ENCODE peak calls at places on chromosomes 1 and 21, in seven cellular contexts. R, O, K, W, C, U and P are unnamed samples.

GRCh38 chr21:33348728-33349127 is 24.0 kb downstream of the IFNAR1 start:
- DNase-seq in K (no peak), C (no peak), U (no peak), R (no peak), O (no peak), W (no peak), P (no peak)

GRCh38 chr1:97551113-97551512 is 369.7 kb downstream of the DPYD start:
- DNase-seq in C (no peak), K (no peak), U (no peak), R (no peak), O (no peak), W (no peak), P (no peak)

GRCh38 chr1:116544588-116545358 is 26.1 kb downstream of the CD58 start:
- DNase-seq in U (no peak), K (no peak), W (no peak), O (no peak), R (no peak), C (no peak), P (no peak)

GRCh38 chr1:227212164-227212563 is 106.1 kb downstream of the CDC42BPA start:
- DNase-seq in R (no peak), K (no peak), O (no peak), U (no peak), C (no peak), W (no peak), P (no peak)

GRCh38 chr1:178168535-178168934 is 74.6 kb downstream of the RASAL2 start:
- DNase-seq in U (no peak), R (no peak), C (no peak), O (no peak), K (no peak), W (no peak), P (no peak)

GRCh38 chr1:64598100-64598571 is 128.2 kb downstream of the CACHD1 start:
- DNase-seq in K (no peak), W (no peak), O (no peak), U (no peak), C (peak), R (no peak), P (peak)

GRCh38 chr1:47785561-47786271 is 211.5 kb downstream of the TRABD2B start:
- DNase-seq in W (no peak), K (no peak), O (peak), C (peak), U (no peak), R (peak), P (no peak)

GRCh38 chr1:8631163-8631562 is 186.3 kb downstream of the RERE start:
- DNase-seq in W (no peak), C (no peak), K (no peak), U (no peak), R (no peak), O (no peak), P (no peak)

GRCh38 chr1:93817819-93818569 is 61.0 kb downstream of the DNTTIP2 start:
- DNase-seq in K (peak), U (no peak), C (no peak), W (no peak), R (no peak), O (no peak), P (peak)

GRCh38 chr1:27602510-27603319 is 1.2 kb downstream of the AHDC1 start:
- DNase-seq in R (no peak), W (peak), U (peak), C (peak), O (peak), K (peak), P (peak)

GRCh38 chr1:2408859-2409276 is 3.5 kb downstream of the PEX10 start:
- DNase-seq in W (no peak), K (no peak), C (no peak), O (no peak), U (no peak), R (no peak), P (no peak)

DNA sequence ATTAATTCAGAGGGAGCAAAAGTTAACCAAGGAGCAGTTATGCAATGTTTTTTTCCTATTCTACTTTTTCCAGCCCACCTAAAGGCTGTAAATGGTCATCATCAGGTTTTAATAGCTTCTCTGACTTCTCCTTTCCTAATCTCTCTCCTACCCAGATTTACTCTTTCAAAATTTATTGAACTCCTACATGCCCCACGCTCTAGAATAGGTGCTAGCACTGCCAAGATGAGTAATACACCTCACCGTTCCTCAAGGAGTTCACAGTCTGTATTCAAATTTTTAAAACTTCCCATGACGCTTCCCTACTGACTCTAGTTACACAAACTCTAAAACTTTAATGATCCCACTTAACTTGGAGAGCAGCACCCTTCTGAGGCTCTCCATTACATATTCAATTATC is 51.7 kb downstream of the ALG14 start:
- DNase-seq in C (no peak), O (no peak), U (no peak), W (no peak), R (no peak), K (no peak), P (peak)
- H3K27ac ChIP-seq in C (no peak), O (peak), U (no peak), W (no peak), R (no peak), K (no peak), P (peak)

DNA sequence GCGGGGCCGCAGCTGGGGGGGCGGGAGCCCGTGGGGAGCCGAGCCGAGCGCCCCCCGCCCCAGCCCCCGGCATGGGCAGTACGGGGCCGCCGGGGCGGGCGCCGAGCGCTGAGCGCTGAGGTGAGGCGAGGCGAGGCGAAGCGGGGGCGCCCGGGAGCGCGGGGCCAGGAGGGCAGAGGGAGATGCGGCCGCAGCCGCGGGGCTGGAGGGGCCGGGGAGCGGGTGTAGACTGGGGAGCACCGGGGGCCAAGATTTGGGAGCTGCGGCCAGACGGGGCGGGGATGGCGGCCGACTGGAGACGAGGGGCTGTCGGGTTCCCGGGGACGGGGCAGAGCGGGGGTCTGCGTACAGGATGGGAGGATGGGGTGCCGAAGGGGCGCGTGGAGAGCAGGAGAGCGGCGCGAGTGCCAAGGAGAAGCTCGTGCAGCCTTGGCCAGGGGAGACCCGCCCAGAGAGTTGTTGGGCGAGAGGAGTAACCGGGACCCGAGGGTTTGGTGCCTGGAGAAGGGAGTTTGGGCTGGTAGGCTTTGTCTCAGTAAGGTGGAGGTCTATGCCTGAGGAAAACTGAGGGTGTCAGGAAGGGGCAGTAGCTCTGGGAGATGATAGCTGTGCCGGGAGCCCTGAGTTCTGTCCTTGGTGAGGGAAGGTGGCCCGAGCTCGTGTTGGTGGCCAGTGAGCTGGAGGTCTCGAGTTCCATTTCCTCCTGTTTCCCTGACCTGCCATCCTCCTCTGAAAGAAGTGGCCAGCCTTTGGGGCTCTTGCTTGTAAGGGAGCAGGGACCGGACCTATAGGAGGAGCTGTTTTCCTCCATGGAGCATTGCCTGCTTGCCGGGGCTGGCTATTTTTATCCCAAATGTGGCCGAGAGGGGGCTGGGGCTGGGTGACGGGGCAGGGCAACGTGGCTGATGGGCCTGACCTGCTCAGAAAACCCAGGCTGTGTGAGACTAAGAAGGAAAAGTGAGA is 539 bp downstream of the ATP8B2 start:
- DNase-seq in W (no peak), K (peak), C (no peak), U (peak), O (peak), R (peak), P (peak)
- H3K27ac ChIP-seq in W (peak), K (peak), C (peak), U (peak), O (peak), R (no peak), P (peak)

DNA sequence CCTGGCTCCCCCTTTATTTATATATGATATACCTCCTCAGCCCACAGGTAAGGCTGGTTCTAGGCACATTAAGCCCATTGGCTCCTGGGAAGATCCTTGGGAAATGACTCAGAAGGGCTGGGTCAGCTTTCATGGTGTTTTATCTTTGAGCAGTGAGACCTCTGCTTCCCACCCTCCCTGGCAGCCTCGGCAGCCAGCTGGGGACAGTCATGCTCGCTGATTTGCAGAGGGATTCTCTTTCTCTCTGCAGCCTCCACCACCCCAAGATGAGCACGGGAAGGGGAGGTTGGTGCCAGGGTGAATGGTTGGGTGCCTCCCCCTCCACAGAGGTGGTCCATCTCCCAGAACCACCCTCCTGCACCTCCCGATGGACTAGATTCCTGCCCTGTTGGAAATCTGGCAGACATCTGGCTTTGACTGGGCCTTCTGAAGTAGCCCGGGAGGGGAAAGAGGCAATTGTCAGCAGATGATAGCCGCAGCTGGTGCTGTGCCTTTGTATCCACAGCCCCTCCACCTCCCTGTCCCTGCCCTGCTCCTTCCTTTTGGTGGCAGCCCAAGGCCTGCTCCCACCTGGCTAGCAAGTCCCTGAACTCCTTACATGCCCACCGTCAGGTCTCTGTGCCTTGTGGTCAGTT is 24.7 kb downstream of the IER5 start:
- DNase-seq in U (peak), O (peak), K (no peak), R (no peak), W (no peak), C (peak), P (no peak)
- H3K27ac ChIP-seq in U (no peak), O (peak), K (no peak), R (no peak), W (no peak), C (peak), P (no peak)

GRCh38 chr1:184859381-184860105 is 104.9 kb upstream of the EDEM3 start:
- DNase-seq in C (no peak), R (no peak), W (no peak), U (no peak), K (no peak), O (no peak), P (no peak)
- H3K27ac ChIP-seq in C (no peak), R (no peak), W (no peak), U (no peak), K (no peak), O (peak), P (no peak)